ENCODE peak calls at places on chromosomes 12 and 14, in five cellular contexts. One of them, this sample, is unnamed.

GRCh38 chr12:9751204-9752144 is 9.2 kb downstream of the CD69 start:
- DNase-seq in activated CD4-positive, alpha-beta T cell treated with anti-CD3 and anti-CD28 coated beads, Interleukin-2, amount 50 U/mL, for 48 hours: no peak
- DNase-seq in glomerular endothelial cell: no peak
- DNase-seq in effector CD4-positive, alpha-beta T cell: peak; percentile 41
- DNase-seq in H54: peak; percentile 15
- DNase-seq in this sample: no peak

GRCh38 chr14:55580401-55581010 is 499 bp downstream of the KTN1 start:
- DNase-seq in activated CD4-positive, alpha-beta T cell treated with anti-CD3 and anti-CD28 coated beads, Interleukin-2, amount 50 U/mL, for 48 hours: peak; percentile 42
- DNase-seq in H54: no peak
- DNase-seq in glomerular endothelial cell: no peak
- DNase-seq in effector CD4-positive, alpha-beta T cell: peak; percentile 51
- DNase-seq in this sample: no peak

GRCh38 chr14:93032301-93032929 is 83.3 kb downstream of the ITPK1 start:
- DNase-seq in glomerular endothelial cell: no peak
- DNase-seq in effector CD4-positive, alpha-beta T cell: no peak
- DNase-seq in H54: no peak
- DNase-seq in activated CD4-positive, alpha-beta T cell treated with anti-CD3 and anti-CD28 coated beads, Interleukin-2, amount 50 U/mL, for 48 hours: no peak
- DNase-seq in this sample: no peak

GRCh38 chr14:52106853-52107252 is 38.0 kb upstream of the NID2 start:
- DNase-seq in effector CD4-positive, alpha-beta T cell: no peak
- DNase-seq in activated CD4-positive, alpha-beta T cell treated with anti-CD3 and anti-CD28 coated beads, Interleukin-2, amount 50 U/mL, for 48 hours: no peak
- DNase-seq in glomerular endothelial cell: no peak
- DNase-seq in H54: no peak
- DNase-seq in this sample: no peak

GRCh38 chr12:4867384-4867783 is 42.3 kb upstream of the KCNA1 start:
- DNase-seq in effector CD4-positive, alpha-beta T cell: no peak
- DNase-seq in activated CD4-positive, alpha-beta T cell treated with anti-CD3 and anti-CD28 coated beads, Interleukin-2, amount 50 U/mL, for 48 hours: no peak
- DNase-seq in glomerular endothelial cell: no peak
- DNase-seq in H54: no peak
- DNase-seq in this sample: no peak

GRCh38 chr14:51219473-51220448 is 20.3 kb upstream of the TMX1 start:
- DNase-seq in activated CD4-positive, alpha-beta T cell treated with anti-CD3 and anti-CD28 coated beads, Interleukin-2, amount 50 U/mL, for 48 hours: no peak
- DNase-seq in effector CD4-positive, alpha-beta T cell: no peak
- DNase-seq in H54: no peak
- DNase-seq in glomerular endothelial cell: no peak
- DNase-seq in this sample: no peak

GRCh38 chr12:93219947-93220346 is 157.8 kb upstream of the NUDT4 start:
- DNase-seq in H54: no peak
- DNase-seq in glomerular endothelial cell: no peak
- DNase-seq in effector CD4-positive, alpha-beta T cell: no peak
- DNase-seq in activated CD4-positive, alpha-beta T cell treated with anti-CD3 and anti-CD28 coated beads, Interleukin-2, amount 50 U/mL, for 48 hours: no peak
- DNase-seq in this sample: no peak

GRCh38 chr12:68899251-68899771 is 33.7 kb downstream of the CPM start:
- DNase-seq in activated CD4-positive, alpha-beta T cell treated with anti-CD3 and anti-CD28 coated beads, Interleukin-2, amount 50 U/mL, for 48 hours: no peak
- DNase-seq in H54: no peak
- DNase-seq in glomerular endothelial cell: no peak
- DNase-seq in effector CD4-positive, alpha-beta T cell: no peak
- DNase-seq in this sample: no peak

GRCh38 chr14:55581011-55581806 is 1.2 kb downstream of the KTN1 start:
- DNase-seq in glomerular endothelial cell: no peak
- DNase-seq in effector CD4-positive, alpha-beta T cell: peak; percentile 25
- DNase-seq in activated CD4-positive, alpha-beta T cell treated with anti-CD3 and anti-CD28 coated beads, Interleukin-2, amount 50 U/mL, for 48 hours: peak; percentile 47
- DNase-seq in H54: no peak
- DNase-seq in this sample: no peak

GRCh38 chr12:124609041-124609984 is 41.9 kb upstream of the NCOR2 start:
- DNase-seq in effector CD4-positive, alpha-beta T cell: peak; percentile 69
- DNase-seq in H54: peak; percentile 45
- DNase-seq in glomerular endothelial cell: no peak
- DNase-seq in activated CD4-positive, alpha-beta T cell treated with anti-CD3 and anti-CD28 coated beads, Interleukin-2, amount 50 U/mL, for 48 hours: peak; percentile 70
- DNase-seq in this sample: peak; percentile 86

GRCh38 chr14:56400426-56400825 is 179.2 kb upstream of the TMEM260 start:
- DNase-seq in activated CD4-positive, alpha-beta T cell treated with anti-CD3 and anti-CD28 coated beads, Interleukin-2, amount 50 U/mL, for 48 hours: no peak
- DNase-seq in effector CD4-positive, alpha-beta T cell: no peak
- DNase-seq in H54: no peak
- DNase-seq in glomerular endothelial cell: no peak
- DNase-seq in this sample: no peak

GRCh38 chr12:65296503-65297265 is 18.2 kb downstream of the MSRB3 start:
- DNase-seq in effector CD4-positive, alpha-beta T cell: no peak
- DNase-seq in activated CD4-positive, alpha-beta T cell treated with anti-CD3 and anti-CD28 coated beads, Interleukin-2, amount 50 U/mL, for 48 hours: no peak
- DNase-seq in glomerular endothelial cell: no peak
- DNase-seq in H54: no peak
- DNase-seq in this sample: no peak

GRCh38 chr12:42733911-42734310 is 144.4 kb upstream of the PRICKLE1 start:
- DNase-seq in glomerular endothelial cell: no peak
- DNase-seq in activated CD4-positive, alpha-beta T cell treated with anti-CD3 and anti-CD28 coated beads, Interleukin-2, amount 50 U/mL, for 48 hours: no peak
- DNase-seq in H54: no peak
- DNase-seq in effector CD4-positive, alpha-beta T cell: no peak
- DNase-seq in this sample: no peak

GRCh38 chr12:3445127-3445978 is 45.6 kb upstream of the PRMT8 start:
- DNase-seq in activated CD4-positive, alpha-beta T cell treated with anti-CD3 and anti-CD28 coated beads, Interleukin-2, amount 50 U/mL, for 48 hours: no peak
- DNase-seq in glomerular endothelial cell: no peak
- DNase-seq in H54: no peak
- DNase-seq in effector CD4-positive, alpha-beta T cell: no peak
- DNase-seq in this sample: no peak

GRCh38 chr12:39846971-39847661 is 227.5 kb upstream of the ABCD2 start:
- DNase-seq in glomerular endothelial cell: no peak
- DNase-seq in effector CD4-positive, alpha-beta T cell: no peak
- DNase-seq in H54: no peak
- DNase-seq in activated CD4-positive, alpha-beta T cell treated with anti-CD3 and anti-CD28 coated beads, Interleukin-2, amount 50 U/mL, for 48 hours: no peak
- DNase-seq in this sample: no peak

This sample was measured in NCI-H187 treated with DMSO at 0.1 percent for 48 hours.